ENCODE peak calls at places on chromosome 9, in ten cellular contexts. L is tibial nerve, A is stomach, Q is heart left ventricle, T is HepG2, D is spleen, F is adrenal gland, V is A549, W is HCT116, G is uterus. X is an unnamed sample.

GRCh38 chr9:87075537-87075936 is 128.2 kb upstream of the GAS1 start:
- DNase-seq in L (no peak), A (no peak), Q (no peak), T (no peak), D (no peak), F (no peak), V (no peak), W (no peak), G (no peak), X (no peak)

GRCh38 chr9:128116104-128117083 is 11.1 kb downstream of the PTGES2 start:
- DNase-seq in L (no peak), A (peak; percentile 44), Q (peak; percentile 18), T (no peak), D (peak; percentile 70), F (peak; percentile 11), V (no peak), W (no peak), G (peak; percentile 13), X (no peak)

GRCh38 chr9:87659534-87660419 is 66.1 kb upstream of the CTSL start:
- DNase-seq in L (no peak), A (no peak), Q (no peak), T (no peak), D (no peak), F (no peak), V (no peak), W (no peak), G (no peak), X (no peak)

GRCh38 chr9:93080406-93080805 is 15.6 kb upstream of the CARD19 start:
- DNase-seq in L (no peak), A (no peak), Q (no peak), T (no peak), D (peak; percentile 56), F (no peak), V (no peak), W (no peak), G (no peak), X (no peak)

GRCh38 chr9:88722753-88723152 is 187.8 kb downstream of the NXNL2 start:
- DNase-seq in L (no peak), A (no peak), Q (no peak), T (no peak), D (no peak), F (no peak), V (peak; percentile 53), W (no peak), G (no peak), X (no peak)

GRCh38 chr9:104725014-104725413 is 22.5 kb upstream of the NIPSNAP3A start:
- DNase-seq in L (no peak), A (no peak), Q (no peak), T (no peak), D (no peak), F (no peak), V (no peak), W (no peak), G (peak; percentile 14), X (no peak)

GRCh38 chr9:126088336-126088735 is 238.3 kb upstream of the MVB12B start:
- DNase-seq in L (no peak), A (no peak), Q (no peak), T (no peak), D (no peak), F (no peak), V (no peak), W (no peak), G (no peak), X (no peak)

GRCh38 chr9:114431003-114431402 is 43.2 kb upstream of the AKNA start:
- DNase-seq in L (no peak), A (no peak), Q (no peak), T (no peak), D (no peak), F (no peak), V (no peak), W (no peak), G (no peak), X (no peak)

GRCh38 chr9:34046784-34047379 is 1.8 kb downstream of the UBAP2 start:
- DNase-seq in L (no peak), A (no peak), Q (no peak), T (no peak), D (no peak), F (no peak), V (no peak), W (no peak), G (no peak), X (no peak)

GRCh38 chr9:71783120-71783523 is 14.8 kb upstream of the CEMIP2 start:
- DNase-seq in L (no peak), A (peak; percentile 46), Q (no peak), T (peak; percentile 45), D (peak; percentile 93), F (no peak), V (peak; percentile 49), W (no peak), G (peak; percentile 18), X (no peak)

GRCh38 chr9:86098793-86099694 is at the start of gene GOLM1:
- DNase-seq in L (no peak), A (peak; percentile 58), Q (peak; percentile 35), T (no peak), D (peak; percentile 82), F (peak; percentile 39), V (peak; percentile 63), W (no peak), G (peak; percentile 29), X (peak; percentile 49)

GRCh38 chr9:16294371-16294770 is 576.1 kb downstream of the BNC2 start:
- DNase-seq in L (no peak), A (no peak), Q (no peak), T (no peak), D (no peak), F (no peak), V (no peak), W (no peak), G (no peak), X (no peak)

GRCh38 chr9:20701058-20701457 is 17.0 kb downstream of the FOCAD start:
- DNase-seq in L (no peak), A (no peak), Q (no peak), T (no peak), D (no peak), F (no peak), V (no peak), W (no peak), G (no peak), X (no peak)

GRCh38 chr9:18360005-18360404 is 113.9 kb upstream of the ADAMTSL1 start:
- DNase-seq in L (no peak), A (no peak), Q (no peak), T (no peak), D (no peak), F (no peak), V (no peak), W (no peak), G (no peak), X (no peak)

GRCh38 chr9:12363439-12363838 is 329.7 kb upstream of the TYRP1 start:
- DNase-seq in L (no peak), A (no peak), Q (no peak), T (no peak), D (no peak), F (no peak), V (no peak), W (no peak), G (no peak), X (no peak)

GRCh38 chr9:15936316-15936869 is 383.6 kb downstream of the CCDC171 start:
- DNase-seq in L (peak; percentile 12), A (no peak), Q (peak; percentile 41), T (no peak), D (no peak), F (no peak), V (no peak), W (no peak), G (no peak), X (no peak)

GRCh38 chr9:93826209-93826608 is 128.9 kb downstream of the BARX1 start:
- DNase-seq in L (no peak), A (no peak), Q (no peak), T (no peak), D (peak; percentile 81), F (no peak), V (peak; percentile 31), W (no peak), G (no peak), X (no peak)

GRCh38 chr9:121596515-121596914 is 54.9 kb upstream of the DAB2IP start:
- DNase-seq in L (no peak), A (no peak), Q (no peak), T (no peak), D (no peak), F (no peak), V (no peak), W (no peak), G (no peak), X (no peak)

GRCh38 chr9:121599872-121600585 is 51.4 kb upstream of the DAB2IP start:
- DNase-seq in L (no peak), A (no peak), Q (no peak), T (no peak), D (no peak), F (no peak), V (no peak), W (no peak), G (no peak), X (no peak)

GRCh38 chr9:121597693-121598166 is 53.7 kb upstream of the DAB2IP start:
- DNase-seq in L (no peak), A (no peak), Q (no peak), T (no peak), D (no peak), F (no peak), V (no peak), W (no peak), G (no peak), X (no peak)

GRCh38 chr9:121599186-121599871 is 52.1 kb upstream of the DAB2IP start:
- DNase-seq in L (no peak), A (peak; percentile 92), Q (peak; percentile 88), T (peak; percentile 64), D (no peak), F (peak; percentile 76), V (peak; percentile 64), W (peak; percentile 71), G (peak; percentile 85), X (no peak)

GRCh38 chr9:121598167-121599000 is 53.0 kb upstream of the DAB2IP start:
- DNase-seq in L (no peak), A (peak; percentile 89), Q (peak; percentile 93), T (no peak), D (no peak), F (peak; percentile 69), V (no peak), W (peak; percentile 67), G (peak; percentile 89), X (no peak)
- TF ChIP-seq POLR2A in L (no peak), A (no peak), Q (no peak), T (no peak), D (no peak), F (no peak), V (no peak), W (no peak), G (no peak), X (no peak)

GRCh38 chr9:133144142-133144886 is 19.4 kb downstream of the GBGT1 start:
- DNase-seq in L (peak; percentile 58), A (peak; percentile 86), Q (peak; percentile 71), T (peak; percentile 81), D (peak; percentile 96), F (peak; percentile 95), V (peak; percentile 80), W (no peak), G (peak; percentile 69), X (peak; percentile 94)
- TF ChIP-seq POLR2A in L (no peak), A (no peak), Q (no peak), T (peak; percentile 31), D (no peak), F (no peak), V (no peak), W (no peak), G (no peak), X (no peak)

GRCh38 chr9:76580188-76580587 is 121.2 kb downstream of the GCNT1 start:
- DNase-seq in L (no peak), A (no peak), Q (no peak), T (no peak), D (no peak), F (no peak), V (no peak), W (no peak), G (no peak), X (no peak)
- TF ChIP-seq POLR2A in L (no peak), A (no peak), Q (no peak), T (no peak), D (no peak), F (no peak), V (no peak), W (no peak), G (no peak), X (no peak)

GRCh38 chr9:99253134-99253533 is 31.1 kb downstream of the SEC61B start:
- DNase-seq in L (no peak), A (no peak), Q (no peak), T (no peak), D (no peak), F (no peak), V (no peak), W (no peak), G (no peak), X (no peak)
- TF ChIP-seq POLR2A in L (no peak), A (no peak), Q (no peak), T (no peak), D (no peak), F (no peak), V (no peak), W (no peak), G (no peak), X (no peak)

X was measured in GM12892.